ENCODE peak calls at places on chromosome 9, in nine cellular contexts. E is nucleus accumbens; J is effector CD8-positive, alpha-beta T cell; T is NCI-H774; Z is stimulated activated CD4-positive, alpha-beta T cell treated with anti-CD3 and anti-CD28 coated beads, TNF-alpha, amount 100 ng/mL, for 24 hours; P is AG10803; O is iPS-NIHi11; D is HEK293T; L is BE2C. Y is an unnamed sample.

GRCh38 chr9:70021026-70021571 is 22.5 kb upstream of the MAMDC2 start:
- DNase-seq in E (peak; percentile 62), J (no peak), T (no peak), Z (no peak), P (peak; percentile 78), O (no peak), D (no peak), L (no peak), Y (no peak)

GRCh38 chr9:6049798-6050197 is 34.4 kb upstream of the RANBP6 start:
- DNase-seq in E (no peak), J (no peak), T (no peak), Z (no peak), P (peak; percentile 12), O (peak; percentile 30), D (peak; percentile 6), L (no peak), Y (no peak)

GRCh38 chr9:90916147-90916734 is 114.6 kb downstream of the SYK start:
- DNase-seq in E (no peak), J (no peak), T (no peak), Z (no peak), P (no peak), O (no peak), D (no peak), L (no peak), Y (no peak)

GRCh38 chr9:136213733-136214132 is 8.8 kb upstream of the LHX3 start:
- DNase-seq in E (no peak), J (no peak), T (no peak), Z (no peak), P (no peak), O (no peak), D (no peak), L (no peak), Y (no peak)

GRCh38 chr9:132044176-132044880 is 35.3 kb downstream of the MED27 start:
- DNase-seq in E (no peak), J (no peak), T (no peak), Z (no peak), P (no peak), O (no peak), D (no peak), L (no peak), Y (no peak)

GRCh38 chr9:101119206-101119819 is 90.8 kb downstream of the PLPPR1 start:
- DNase-seq in E (peak; percentile 20), J (no peak), T (peak; percentile 66), Z (no peak), P (peak; percentile 6), O (peak; percentile 66), D (peak; percentile 55), L (peak; percentile 52), Y (peak; percentile 21)

GRCh38 chr9:130528674-130529073 is 50.7 kb upstream of the FUBP3 start:
- DNase-seq in E (no peak), J (no peak), T (no peak), Z (no peak), P (no peak), O (no peak), D (no peak), L (no peak), Y (no peak)

GRCh38 chr9:74412236-74412979 is 84.7 kb upstream of the RORB start:
- DNase-seq in E (no peak), J (no peak), T (no peak), Z (no peak), P (no peak), O (no peak), D (no peak), L (no peak), Y (no peak)

GRCh38 chr9:130579738-130580463 is 524 bp downstream of the FUBP3 start:
- DNase-seq in E (no peak), J (no peak), T (no peak), Z (no peak), P (no peak), O (no peak), D (peak; percentile 42), L (no peak), Y (no peak)

GRCh38 chr9:114287001-114287762 is 35.7 kb upstream of the ORM1 start:
- DNase-seq in E (no peak), J (no peak), T (no peak), Z (no peak), P (no peak), O (no peak), D (no peak), L (peak; percentile 8), Y (peak; percentile 28)

GRCh38 chr9:70031141-70031545 is 12.5 kb upstream of the MAMDC2 start:
- DNase-seq in E (no peak), J (no peak), T (no peak), Z (no peak), P (no peak), O (no peak), D (no peak), L (no peak), Y (no peak)

GRCh38 chr9:84146893-84147705 is 166.5 kb downstream of the RMI1 start:
- DNase-seq in E (no peak), J (no peak), T (no peak), Z (no peak), P (peak; percentile 92), O (no peak), D (no peak), L (no peak), Y (no peak)

GRCh38 chr9:95857896-95858295 is 17.6 kb upstream of the ERCC6L2 start:
- DNase-seq in E (no peak), J (no peak), T (no peak), Z (no peak), P (no peak), O (no peak), D (no peak), L (no peak), Y (no peak)

GRCh38 chr9:18821794-18822193 is 211.2 kb downstream of the SAXO1 start:
- DNase-seq in E (no peak), J (no peak), T (no peak), Z (no peak), P (no peak), O (peak; percentile 33), D (no peak), L (no peak), Y (no peak)

GRCh38 chr9:121935744-121936143 is 157.4 kb downstream of the TTLL11 start:
- DNase-seq in E (no peak), J (no peak), T (no peak), Z (no peak), P (no peak), O (peak; percentile 60), D (no peak), L (no peak), Y (no peak)

GRCh38 chr9:76013797-76014196 is 123.3 kb downstream of the PCSK5 start:
- DNase-seq in E (no peak), J (no peak), T (no peak), Z (no peak), P (no peak), O (no peak), D (no peak), L (no peak), Y (no peak)

GRCh38 chr9:125142560-125143376 is 560 bp downstream of the SCAI start:
- DNase-seq in E (peak; percentile 72), J (peak; percentile 41), T (no peak), Z (no peak), P (no peak), O (peak; percentile 8), D (no peak), L (no peak), Y (no peak)

GRCh38 chr9:82021198-82021597 is 32.6 kb downstream of the SPATA31D1 start:
- DNase-seq in E (no peak), J (no peak), T (no peak), Z (no peak), P (peak; percentile 99), O (no peak), D (no peak), L (no peak), Y (peak; percentile 33)

GRCh38 chr9:96327694-96328352 is 25.8 kb upstream of the HSD17B3 start:
- DNase-seq in E (no peak), J (no peak), T (no peak), Z (peak; percentile 29), P (peak; percentile 51), O (peak; percentile 54), D (peak; percentile 50), L (peak; percentile 47), Y (no peak)

GRCh38 chr9:16180546-16180945 is 627.7 kb downstream of the CCDC171 start:
- DNase-seq in E (no peak), J (no peak), T (no peak), Z (no peak), P (peak; percentile 71), O (no peak), D (no peak), L (no peak), Y (no peak)

Y was measured in psoas muscle.